ENCODE peak calls at places on chromosomes 11 and 22, in seven cellular contexts. H is uterus, G is cardiac fibroblast, I is AG10803, F is pancreas, O is PC-3, Z is fibroblast of lung. V is an unnamed sample.

GRCh38 chr11:118597556-118597955 is 9.9 kb upstream of the PHLDB1 start:
- DNase-seq in F (no peak), I (no peak), G (no peak), O (no peak), H (no peak), Z (no peak), V (no peak)

GRCh38 chr11:47442514-47442913 is 6.4 kb downstream of the RAPSN start:
- DNase-seq in O (no peak), F (no peak), I (no peak), Z (no peak), G (no peak), H (no peak), V (no peak)

GRCh38 chr22:18032455-18033101 is 8.2 kb upstream of the MICAL3 start:
- DNase-seq in Z (peak), I (peak), H (peak), F (no peak), G (peak), O (peak), V (no peak)

GRCh38 chr11:19368726-19369364 is 128.1 kb upstream of the E2F8 start:
- DNase-seq in O (no peak), I (peak), F (no peak), G (peak), H (no peak), Z (no peak), V (no peak)

GRCh38 chr11:113251281-113251680 is 63.1 kb upstream of the TTC12 start:
- DNase-seq in F (no peak), I (no peak), H (no peak), Z (no peak), G (no peak), O (no peak), V (no peak)

GRCh38 chr11:2366733-2367132 is 10.4 kb upstream of the CD81 start:
- DNase-seq in F (no peak), I (no peak), G (no peak), Z (no peak), H (no peak), O (no peak), V (no peak)

GRCh38 chr22:38082986-38083710 is 836 bp downstream of the SLC16A8 start:
- DNase-seq in I (no peak), Z (no peak), F (peak), G (no peak), H (no peak), O (no peak), V (no peak)

GRCh38 chr11:65423516-65424199 is 1.1 kb downstream of the NEAT1 start:
- DNase-seq in Z (peak), G (no peak), I (peak), F (peak), O (peak), H (no peak), V (no peak)

GRCh38 chr11:88384004-88384677 is 46.6 kb upstream of the CTSC start:
- DNase-seq in I (no peak), H (no peak), F (no peak), Z (peak), G (peak), O (peak), V (no peak)

GRCh38 chr11:14585438-14585837 is 58.2 kb upstream of the PDE3B start:
- DNase-seq in G (no peak), O (no peak), H (no peak), F (no peak), I (no peak), Z (no peak), V (no peak)

GRCh38 chr11:2150206-2150847 is 10.7 kb downstream of the INS start:
- DNase-seq in O (peak), F (no peak), Z (peak), H (no peak), G (peak), I (peak), V (no peak)

GRCh38 chr22:20545681-20546521 is 38.5 kb downstream of the MED15 start:
- DNase-seq in O (no peak), I (no peak), F (no peak), H (peak), Z (no peak), G (no peak), V (no peak)

GRCh38 chr22:20952544-20953341 is 14.3 kb upstream of the AIFM3 start:
- DNase-seq in H (no peak), O (no peak), G (no peak), I (no peak), F (no peak), Z (no peak), V (no peak)

GRCh38 chr11:77203901-77204755 is 76.1 kb downstream of the MYO7A start:
- DNase-seq in F (peak), Z (no peak), G (no peak), I (no peak), O (no peak), H (peak), V (no peak)

GRCh38 chr22:42299586-42300285 is 29.3 kb upstream of the TCF20 start:
- DNase-seq in H (no peak), O (no peak), I (no peak), Z (no peak), F (no peak), G (no peak), V (no peak)

GRCh38 chr11:27663294-27663693 is 37.0 kb downstream of the BDNF start:
- DNase-seq in Z (peak), O (peak), H (no peak), G (no peak), F (no peak), I (no peak), V (no peak)

GRCh38 chr11:126510621-126511370 is 155.3 kb downstream of the ST3GAL4 start:
- DNase-seq in Z (no peak), I (peak), H (no peak), G (peak), F (no peak), O (no peak), V (no peak)

GRCh38 chr11:63534895-63535461 is 1.6 kb upstream of the PLAAT4 start:
- DNase-seq in Z (no peak), G (no peak), O (no peak), F (no peak), H (no peak), I (no peak), V (no peak)

GRCh38 chr11:65540290-65541092 is 15.6 kb downstream of the SCYL1 start:
- DNase-seq in G (peak), F (peak), O (peak), H (peak), Z (peak), I (peak), V (peak)

GRCh38 chr22:40922484-40923303 is 28.5 kb upstream of the RBX1 start:
- DNase-seq in I (peak), H (no peak), G (peak), Z (peak), O (peak), F (no peak), V (peak)

GRCh38 chr11:105642870-105643269 is 33.0 kb downstream of the GRIA4 start:
- DNase-seq in G (no peak), Z (no peak), I (no peak), O (no peak), F (no peak), H (no peak), V (no peak)

GRCh38 chr11:84824624-84825023 is 802.5 kb downstream of the DLG2 start:
- DNase-seq in Z (no peak), F (no peak), G (no peak), I (peak), H (no peak), O (no peak), V (no peak)

GRCh38 chr11:71080239-71081097 is 171.9 kb downstream of the SHANK2 start:
- DNase-seq in O (peak), G (peak), I (peak), F (no peak), H (no peak), Z (peak), V (peak)

GRCh38 chr11:128406365-128406706 is 181.0 kb downstream of the ETS1 start:
- DNase-seq in F (no peak), O (no peak), G (no peak), Z (no peak), H (no peak), I (peak), V (no peak)

GRCh38 chr11:120608760-120609211 is 97.2 kb downstream of the GRIK4 start:
- DNase-seq in H (peak), G (no peak), O (no peak), I (peak), Z (peak), F (no peak), V (no peak)

GRCh38 chr11:102186836-102187235 is 76.6 kb downstream of the YAP1 start:
- DNase-seq in G (no peak), O (no peak), Z (peak), I (peak), H (no peak), F (no peak), V (no peak)

GRCh38 chr11:67665537-67666302 is 8.7 kb downstream of the ALDH3B2 start:
- DNase-seq in I (no peak), F (peak), Z (no peak), H (no peak), G (no peak), O (peak), V (no peak)

GRCh38 chr11:12573707-12574106 is 100.5 kb upstream of the TEAD1 start:
- DNase-seq in I (no peak), Z (no peak), F (no peak), O (no peak), G (no peak), H (no peak), V (no peak)

GRCh38 chr11:3171931-3172560 is 6.9 kb upstream of the OSBPL5 start:
- DNase-seq in F (no peak), I (no peak), O (no peak), Z (no peak), G (no peak), H (no peak), V (no peak)

GRCh38 chr11:88435405-88435804 is 97.9 kb upstream of the CTSC start:
- DNase-seq in H (no peak), I (no peak), G (no peak), O (no peak), F (no peak), Z (no peak), V (peak)

GRCh38 chr11:92306966-92307504 is 82.4 kb downstream of the FAT3 start:
- DNase-seq in G (peak), F (no peak), O (no peak), H (no peak), I (no peak), Z (peak), V (no peak)

GRCh38 chr22:36608987-36609386 is 80.0 kb upstream of the EIF3D start:
- DNase-seq in O (no peak), F (no peak), H (no peak), Z (no peak), I (no peak), G (no peak), V (no peak)

GRCh38 chr11:119626910-119627305 is 102.1 kb downstream of the NECTIN1 start:
- DNase-seq in G (no peak), I (no peak), H (no peak), O (no peak), F (no peak), Z (no peak), V (no peak)

DNA sequence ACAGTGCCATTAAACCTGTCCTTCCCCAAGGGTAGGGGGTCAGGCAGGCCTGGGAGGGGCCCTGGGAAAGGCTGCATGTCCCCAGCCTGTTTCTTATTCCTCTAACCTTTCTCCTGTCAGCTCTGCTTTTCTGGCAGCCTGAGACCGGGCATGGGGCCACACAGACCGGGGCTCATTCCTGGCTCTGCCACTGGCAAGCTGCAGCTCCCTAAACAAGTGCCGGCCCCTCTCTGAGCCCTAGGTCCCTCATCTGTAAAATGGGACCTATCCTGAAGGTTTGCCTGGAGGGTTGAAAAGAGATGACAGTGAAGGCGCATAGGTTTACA is 559.5 kb downstream of the MN1 start:
- DNase-seq in I (no peak), F (no peak), Z (no peak), H (no peak), O (no peak), G (peak), V (no peak)
- TF ChIP-seq CTCF in I (no peak), F (no peak), Z (no peak), H (no peak), O (no peak), G (no peak), V (no peak)

GRCh38 chr11:59207988-59208432 is 4.7 kb downstream of the MPEG1 start:
- DNase-seq in Z (peak), O (peak), H (no peak), F (no peak), G (peak), I (peak), V (peak)
- H3K4me3 ChIP-seq in Z (no peak), O (no peak), H (no peak), F (no peak), G (no peak), I (no peak), V (peak)

GRCh38 chr22:47570300-47570685 is 807.8 kb downstream of the TBC1D22A start:
- DNase-seq in I (no peak), G (no peak), F (no peak), O (no peak), Z (no peak), H (no peak), V (no peak)
- TF ChIP-seq CTCF in I (no peak), G (no peak), F (no peak), O (no peak), Z (no peak), H (no peak), V (no peak)

GRCh38 chr11:59629996-59630395 is 14.4 kb upstream of the OSBP start:
- DNase-seq in Z (no peak), H (no peak), O (no peak), I (no peak), F (no peak), G (no peak), V (no peak)
- H3K4me3 ChIP-seq in Z (no peak), H (no peak), O (no peak), I (no peak), F (no peak), G (no peak), V (no peak)

GRCh38 chr11:22624742-22625447 is 728 bp downstream of the FANCF start:
- DNase-seq in H (peak), Z (peak), G (peak), F (peak), O (peak), I (peak), V (peak)
- TF ChIP-seq CTCF in H (peak), Z (peak), G (peak), F (no peak), O (peak), I (peak), V (peak)

GRCh38 chr22:32477608-32478007 is 3.0 kb downstream of the FBXO7 start:
- DNase-seq in O (no peak), G (no peak), Z (no peak), I (no peak), F (no peak), H (no peak), V (no peak)

GRCh38 chr22:32474635-32475427 is at the start of gene FBXO7:
- DNase-seq in I (peak), Z (peak), H (peak), O (peak), G (peak), F (peak), V (no peak)

GRCh38 chr22:32476286-32476685 is 1.7 kb downstream of the FBXO7 start:
- DNase-seq in G (no peak), F (no peak), I (no peak), O (no peak), H (no peak), Z (no peak), V (no peak)

GRCh38 chr22:32475428-32476010 is 908 bp downstream of the FBXO7 start:
- DNase-seq in G (peak), H (peak), I (peak), Z (peak), F (no peak), O (peak), V (no peak)

DNA sequence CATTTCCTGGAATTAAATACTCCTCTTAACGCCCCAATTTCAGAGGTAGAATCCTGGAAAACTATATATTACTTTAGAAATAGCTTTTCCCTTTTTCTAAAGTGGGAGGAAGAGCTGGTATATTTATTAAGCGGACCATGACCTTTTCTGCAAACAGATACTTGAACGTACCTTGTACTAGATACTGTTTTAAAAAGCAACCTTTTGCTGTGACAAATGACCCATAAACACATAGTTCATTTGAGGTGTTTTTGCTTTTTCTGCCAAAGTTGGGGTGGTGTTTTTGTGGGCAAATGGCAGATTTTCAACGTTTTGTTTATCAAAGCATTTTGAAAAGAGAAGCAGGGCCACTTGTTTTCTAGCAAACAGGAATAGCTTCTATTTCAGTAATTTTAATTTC is 2.2 kb downstream of the FBXO7 start:
- DNase-seq in F (no peak), I (no peak), Z (no peak), O (no peak), G (no peak), H (no peak), V (no peak)
- H3K4me3 ChIP-seq in F (no peak), I (peak), Z (peak), O (peak), G (peak), H (peak), V (peak)

GRCh38 chr11:1038361-1038760 is 1.8 kb upstream of the MUC6 start:
- DNase-seq in I (no peak), G (no peak), O (no peak), H (no peak), Z (no peak), F (peak), V (no peak)

GRCh38 chr11:1037506-1038055 is 1.1 kb upstream of the MUC6 start:
- DNase-seq in O (no peak), G (no peak), H (no peak), Z (no peak), F (peak), I (no peak), V (no peak)

GRCh38 chr11:1039481-1040427 is 3.2 kb upstream of the MUC6 start:
- DNase-seq in Z (no peak), G (peak), F (peak), H (no peak), I (no peak), O (peak), V (no peak)

GRCh38 chr11:1040428-1041148 is 4.1 kb upstream of the MUC6 start:
- DNase-seq in H (no peak), F (no peak), G (peak), Z (peak), O (peak), I (no peak), V (no peak)

GRCh38 chr11:1038921-1039320 is 2.4 kb upstream of the MUC6 start:
- DNase-seq in Z (no peak), F (peak), O (no peak), H (no peak), I (no peak), G (no peak), V (no peak)
- TF ChIP-seq CTCF in Z (no peak), F (no peak), O (no peak), H (no peak), I (no peak), G (no peak), V (no peak)